ENCODE peak calls at places on chromosomes 7 and 10, in nine cellular contexts. Z is GM20000; J is CD8-positive, alpha-beta T cell; D is transverse colon; V is HFF-Myc; N is fibroblast of lung; T is fibroblast of the aortic adventitia; U is RWPE1; M is brain microvascular endothelial cell. A is an unnamed sample.

GRCh38 chr7:4416436-4417092 is 265.5 kb upstream of the FOXK1 start:
- DNase-seq in Z (no peak), J (no peak), D (peak; percentile 12), V (no peak), N (peak; percentile 14), T (peak; percentile 1), U (peak; percentile 21), M (peak; percentile 0), A (no peak)

GRCh38 chr7:55488221-55488620 is 84.1 kb downstream of the VOPP1 start:
- DNase-seq in Z (no peak), J (no peak), D (no peak), V (no peak), N (no peak), T (no peak), U (no peak), M (no peak), A (no peak)

GRCh38 chr10:45558406-45558805 is 114.2 kb downstream of the ZFAND4 start:
- DNase-seq in Z (no peak), J (no peak), D (no peak), V (no peak), N (no peak), T (no peak), U (no peak), M (no peak), A (no peak)

GRCh38 chr7:109844362-109844761 is 1246.6 kb upstream of the LRRN3 start:
- DNase-seq in Z (peak; percentile 1), J (no peak), D (no peak), V (no peak), N (peak; percentile 1), T (no peak), U (peak; percentile 13), M (peak; percentile 9), A (no peak)

GRCh38 chr7:151570366-151570915 is 50.7 kb upstream of the RHEB start:
- DNase-seq in Z (no peak), J (no peak), D (no peak), V (no peak), N (no peak), T (peak; percentile 74), U (peak; percentile 9), M (no peak), A (no peak)

GRCh38 chr10:118763202-118763988 is 8.6 kb upstream of the CACUL1 start:
- DNase-seq in Z (no peak), J (no peak), D (no peak), V (no peak), N (no peak), T (no peak), U (no peak), M (no peak), A (no peak)

GRCh38 chr10:3401491-3401938 is 228.9 kb upstream of the PITRM1 start:
- DNase-seq in Z (no peak), J (no peak), D (no peak), V (peak; percentile 82), N (peak; percentile 92), T (peak; percentile 76), U (no peak), M (peak; percentile 75), A (no peak)

GRCh38 chr7:69677054-69677847 is 79.0 kb downstream of the AUTS2 start:
- DNase-seq in Z (no peak), J (no peak), D (no peak), V (no peak), N (no peak), T (no peak), U (no peak), M (no peak), A (no peak)

GRCh38 chr7:114791771-114792170 is 130.1 kb upstream of the MDFIC start:
- DNase-seq in Z (no peak), J (no peak), D (no peak), V (no peak), N (peak; percentile 27), T (peak; percentile 8), U (no peak), M (peak; percentile 20), A (no peak)

GRCh38 chr10:35606423-35606822 is 1.3 kb downstream of the GJD4 start:
- DNase-seq in Z (no peak), J (no peak), D (no peak), V (no peak), N (peak; percentile 41), T (peak; percentile 59), U (no peak), M (no peak), A (no peak)

GRCh38 chr7:76294344-76295024 is 8.0 kb upstream of the HSPB1 start:
- DNase-seq in Z (no peak), J (no peak), D (peak; percentile 96), V (peak; percentile 72), N (peak; percentile 97), T (peak; percentile 97), U (peak; percentile 86), M (peak; percentile 96), A (no peak)

GRCh38 chr7:142629588-142630260 is 119.5 kb upstream of the PRSS1 start:
- DNase-seq in Z (no peak), J (no peak), D (no peak), V (peak; percentile 12), N (peak; percentile 79), T (peak; percentile 34), U (peak; percentile 5), M (peak; percentile 55), A (no peak)

GRCh38 chr7:31814187-31814586 is 127.2 kb downstream of the PPP1R17 start:
- DNase-seq in Z (no peak), J (no peak), D (no peak), V (no peak), N (peak; percentile 9), T (peak; percentile 39), U (no peak), M (peak; percentile 22), A (no peak)

GRCh38 chr10:26697163-26697921 is at the start of gene PDSS1:
- DNase-seq in Z (peak; percentile 94), J (peak; percentile 40), D (peak; percentile 81), V (no peak), N (peak; percentile 62), T (peak; percentile 54), U (peak; percentile 78), M (peak; percentile 33), A (peak; percentile 92)

GRCh38 chr7:129093867-129094456 is 39.1 kb upstream of the TNPO3 start:
- DNase-seq in Z (no peak), J (no peak), D (no peak), V (no peak), N (no peak), T (no peak), U (no peak), M (no peak), A (no peak)

GRCh38 chr10:73871915-73872710 is 2.2 kb downstream of the CAMK2G start:
- DNase-seq in Z (no peak), J (no peak), D (peak; percentile 79), V (no peak), N (no peak), T (no peak), U (peak; percentile 63), M (peak; percentile 27), A (no peak)

GRCh38 chr7:50679218-50680007 is 103.3 kb downstream of the GRB10 start:
- DNase-seq in Z (peak; percentile 47), J (no peak), D (no peak), V (peak; percentile 49), N (peak; percentile 27), T (peak; percentile 57), U (peak; percentile 53), M (no peak), A (peak; percentile 56)
- TF ChIP-seq CTCF in Z (no peak), J (peak; percentile 68), D (peak; percentile 50), V (peak; percentile 21), N (peak; percentile 25), T (peak; percentile 23), U (peak; percentile 45), M (no peak), A (peak; percentile 24)

DNA sequence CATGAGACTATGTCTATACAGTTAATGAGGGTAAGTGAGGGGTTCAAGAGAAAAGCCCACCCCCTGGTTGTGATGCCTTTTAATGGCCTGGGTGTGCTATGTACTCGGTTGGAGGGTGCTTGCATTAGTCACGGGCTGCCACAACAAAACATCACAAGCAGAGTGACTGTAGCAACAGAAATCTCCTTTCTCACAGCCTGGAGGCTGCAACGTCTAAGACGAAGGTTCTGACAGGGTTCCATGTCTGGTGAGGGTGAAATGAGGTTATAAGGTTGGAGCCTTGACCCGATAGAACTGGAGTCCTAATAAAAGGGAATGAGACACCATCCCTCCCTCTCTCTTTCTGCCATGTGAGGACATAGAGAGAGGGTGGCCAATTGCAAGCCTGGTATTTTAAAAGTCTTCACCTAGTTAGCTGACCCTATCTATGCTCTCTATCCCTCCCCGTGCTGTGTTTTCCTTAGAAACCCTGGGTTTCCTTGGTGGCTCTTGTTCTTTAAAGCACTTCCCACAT is 126.0 kb upstream of the GDF10 start:
- DNase-seq in Z (no peak), J (no peak), D (no peak), V (no peak), N (no peak), T (no peak), U (no peak), M (peak; percentile 64), A (no peak)
- TF ChIP-seq CTCF in Z (no peak), J (no peak), D (no peak), V (no peak), N (no peak), T (no peak), U (no peak), M (no peak), A (no peak)

GRCh38 chr7:42128703-42129102 is 108.3 kb downstream of the GLI3 start:
- DNase-seq in Z (no peak), J (no peak), D (no peak), V (no peak), N (peak; percentile 15), T (no peak), U (no peak), M (no peak), A (no peak)
- TF ChIP-seq CTCF in Z (no peak), J (no peak), D (no peak), V (no peak), N (no peak), T (peak; percentile 11), U (no peak), M (peak; percentile 48), A (no peak)

DNA sequence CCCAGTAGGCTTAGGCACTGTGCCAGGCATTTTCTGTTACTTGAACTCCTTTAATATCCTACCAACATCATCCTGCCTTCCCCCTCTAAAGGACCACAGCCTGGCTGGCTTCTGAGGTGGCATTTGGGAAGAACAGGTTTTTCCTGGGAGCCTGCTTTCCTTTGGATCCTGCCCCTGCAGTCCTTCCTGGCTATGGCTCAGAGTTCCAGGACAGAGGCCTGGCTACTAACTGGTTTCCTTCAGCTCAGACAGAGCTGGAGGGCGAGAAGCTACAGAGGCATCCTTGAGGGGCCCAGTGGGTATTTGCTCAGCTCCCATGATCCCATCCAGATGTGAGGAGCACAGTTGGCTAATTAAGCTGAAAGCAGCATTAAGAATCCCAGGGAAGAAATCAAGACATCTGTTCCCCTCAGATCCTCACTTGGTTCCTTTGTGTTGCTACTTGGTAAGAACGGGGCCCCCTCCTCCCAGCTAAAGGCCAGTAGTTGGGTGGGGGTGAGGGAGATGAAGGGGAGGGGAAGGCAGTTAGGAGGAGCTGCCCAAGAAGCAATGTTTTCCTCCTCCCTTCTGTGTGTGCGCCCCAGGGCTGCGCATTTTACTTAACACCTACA is 142.6 kb upstream of the SORCS3 start:
- DNase-seq in Z (no peak), J (no peak), D (no peak), V (no peak), N (no peak), T (no peak), U (no peak), M (no peak), A (no peak)
- TF ChIP-seq CTCF in Z (no peak), J (no peak), D (no peak), V (no peak), N (no peak), T (no peak), U (no peak), M (no peak), A (no peak)

A was measured in GM13976.